ENCODE peak calls at places on chromosomes 3 and 15, in ten cellular contexts. One of them, this sample, is unnamed.
A peak's percentile ranks its signal among the peaks of the same experiment; 100 is the strongest.

GRCh38 chr3:13594146-13594545 is 45.2 kb downstream of the FBLN2 start:
- DNase-seq in Caki2: no peak
- DNase-seq in stimulated activated CD8-positive, alpha-beta memory T cell treated with anti-CD3 and anti-CD28 coated beads, Interleukin-15, amount 100 ng/mL, for 4 hours: no peak
- DNase-seq in HCEC 1CT: no peak
- DNase-seq in activated gamma-delta T cell treated with anti-CD3 and anti-CD28 coated beads, Interleukin-2, amount 50 U/mL, for 16 hours: no peak
- DNase-seq in activated CD8-positive, alpha-beta T cell treated with anti-CD3 and anti-CD28 coated beads, Interleukin-2, amount 10 ng/mL, durations not matched to agents 7 days and 5 days: no peak
- DNase-seq in activated T-cell treated with anti-CD3 and anti-CD28 coated beads for 1 hour: no peak
- DNase-seq in GM04504: no peak
- DNase-seq in lung: no peak
- DNase-seq in CD8-positive, alpha-beta T cell: no peak
- DNase-seq in this sample: no peak

GRCh38 chr3:71160800-71161546 is 422.6 kb downstream of the FOXP1 start:
- DNase-seq in activated CD8-positive, alpha-beta T cell treated with anti-CD3 and anti-CD28 coated beads, Interleukin-2, amount 10 ng/mL, durations not matched to agents 7 days and 5 days: no peak
- DNase-seq in activated T-cell treated with anti-CD3 and anti-CD28 coated beads for 1 hour: no peak
- DNase-seq in HCEC 1CT: peak; percentile 70
- DNase-seq in stimulated activated CD8-positive, alpha-beta memory T cell treated with anti-CD3 and anti-CD28 coated beads, Interleukin-15, amount 100 ng/mL, for 4 hours: no peak
- DNase-seq in Caki2: peak; percentile 90
- DNase-seq in GM04504: no peak
- DNase-seq in lung: no peak
- DNase-seq in activated gamma-delta T cell treated with anti-CD3 and anti-CD28 coated beads, Interleukin-2, amount 50 U/mL, for 16 hours: no peak
- DNase-seq in CD8-positive, alpha-beta T cell: no peak
- DNase-seq in this sample: no peak

GRCh38 chr3:47083786-47084185 is 80.1 kb downstream of the SETD2 start:
- DNase-seq in activated CD8-positive, alpha-beta T cell treated with anti-CD3 and anti-CD28 coated beads, Interleukin-2, amount 10 ng/mL, durations not matched to agents 7 days and 5 days: no peak
- DNase-seq in HCEC 1CT: no peak
- DNase-seq in GM04504: no peak
- DNase-seq in lung: no peak
- DNase-seq in activated gamma-delta T cell treated with anti-CD3 and anti-CD28 coated beads, Interleukin-2, amount 50 U/mL, for 16 hours: no peak
- DNase-seq in activated T-cell treated with anti-CD3 and anti-CD28 coated beads for 1 hour: no peak
- DNase-seq in stimulated activated CD8-positive, alpha-beta memory T cell treated with anti-CD3 and anti-CD28 coated beads, Interleukin-15, amount 100 ng/mL, for 4 hours: no peak
- DNase-seq in CD8-positive, alpha-beta T cell: no peak
- DNase-seq in Caki2: no peak
- DNase-seq in this sample: no peak

GRCh38 chr15:44550256-44550655 is 13.3 kb downstream of the EIF3J start:
- DNase-seq in Caki2: peak; percentile 35
- DNase-seq in GM04504: no peak
- DNase-seq in activated gamma-delta T cell treated with anti-CD3 and anti-CD28 coated beads, Interleukin-2, amount 50 U/mL, for 16 hours: no peak
- DNase-seq in activated T-cell treated with anti-CD3 and anti-CD28 coated beads for 1 hour: no peak
- DNase-seq in HCEC 1CT: peak; percentile 58
- DNase-seq in CD8-positive, alpha-beta T cell: no peak
- DNase-seq in stimulated activated CD8-positive, alpha-beta memory T cell treated with anti-CD3 and anti-CD28 coated beads, Interleukin-15, amount 100 ng/mL, for 4 hours: no peak
- DNase-seq in activated CD8-positive, alpha-beta T cell treated with anti-CD3 and anti-CD28 coated beads, Interleukin-2, amount 10 ng/mL, durations not matched to agents 7 days and 5 days: no peak
- DNase-seq in lung: no peak
- DNase-seq in this sample: no peak

GRCh38 chr15:56537881-56538280 is 72.9 kb upstream of the MNS1 start:
- DNase-seq in Caki2: no peak
- DNase-seq in activated T-cell treated with anti-CD3 and anti-CD28 coated beads for 1 hour: peak; percentile 2
- DNase-seq in activated gamma-delta T cell treated with anti-CD3 and anti-CD28 coated beads, Interleukin-2, amount 50 U/mL, for 16 hours: peak; percentile 48
- DNase-seq in activated CD8-positive, alpha-beta T cell treated with anti-CD3 and anti-CD28 coated beads, Interleukin-2, amount 10 ng/mL, durations not matched to agents 7 days and 5 days: peak; percentile 80
- DNase-seq in GM04504: no peak
- DNase-seq in stimulated activated CD8-positive, alpha-beta memory T cell treated with anti-CD3 and anti-CD28 coated beads, Interleukin-15, amount 100 ng/mL, for 4 hours: peak; percentile 1
- DNase-seq in lung: no peak
- DNase-seq in HCEC 1CT: no peak
- DNase-seq in CD8-positive, alpha-beta T cell: peak; percentile 23
- DNase-seq in this sample: no peak

GRCh38 chr3:71406945-71407629 is 176.4 kb downstream of the FOXP1 start:
- DNase-seq in HCEC 1CT: no peak
- DNase-seq in activated gamma-delta T cell treated with anti-CD3 and anti-CD28 coated beads, Interleukin-2, amount 50 U/mL, for 16 hours: no peak
- DNase-seq in lung: no peak
- DNase-seq in activated T-cell treated with anti-CD3 and anti-CD28 coated beads for 1 hour: no peak
- DNase-seq in activated CD8-positive, alpha-beta T cell treated with anti-CD3 and anti-CD28 coated beads, Interleukin-2, amount 10 ng/mL, durations not matched to agents 7 days and 5 days: no peak
- DNase-seq in CD8-positive, alpha-beta T cell: no peak
- DNase-seq in stimulated activated CD8-positive, alpha-beta memory T cell treated with anti-CD3 and anti-CD28 coated beads, Interleukin-15, amount 100 ng/mL, for 4 hours: no peak
- DNase-seq in GM04504: no peak
- DNase-seq in Caki2: no peak
- DNase-seq in this sample: no peak

GRCh38 chr3:42515391-42515916 is 13.0 kb downstream of the VIPR1 start:
- DNase-seq in activated T-cell treated with anti-CD3 and anti-CD28 coated beads for 1 hour: no peak
- DNase-seq in lung: no peak
- DNase-seq in HCEC 1CT: no peak
- DNase-seq in CD8-positive, alpha-beta T cell: no peak
- DNase-seq in Caki2: no peak
- DNase-seq in activated gamma-delta T cell treated with anti-CD3 and anti-CD28 coated beads, Interleukin-2, amount 50 U/mL, for 16 hours: no peak
- DNase-seq in GM04504: no peak
- DNase-seq in stimulated activated CD8-positive, alpha-beta memory T cell treated with anti-CD3 and anti-CD28 coated beads, Interleukin-15, amount 100 ng/mL, for 4 hours: no peak
- DNase-seq in activated CD8-positive, alpha-beta T cell treated with anti-CD3 and anti-CD28 coated beads, Interleukin-2, amount 10 ng/mL, durations not matched to agents 7 days and 5 days: no peak
- DNase-seq in this sample: no peak

GRCh38 chr3:12973827-12974226 is 99.4 kb downstream of the IQSEC1 start:
- DNase-seq in Caki2: no peak
- DNase-seq in HCEC 1CT: no peak
- DNase-seq in GM04504: no peak
- DNase-seq in activated gamma-delta T cell treated with anti-CD3 and anti-CD28 coated beads, Interleukin-2, amount 50 U/mL, for 16 hours: no peak
- DNase-seq in stimulated activated CD8-positive, alpha-beta memory T cell treated with anti-CD3 and anti-CD28 coated beads, Interleukin-15, amount 100 ng/mL, for 4 hours: no peak
- DNase-seq in activated CD8-positive, alpha-beta T cell treated with anti-CD3 and anti-CD28 coated beads, Interleukin-2, amount 10 ng/mL, durations not matched to agents 7 days and 5 days: no peak
- DNase-seq in CD8-positive, alpha-beta T cell: no peak
- DNase-seq in activated T-cell treated with anti-CD3 and anti-CD28 coated beads for 1 hour: no peak
- DNase-seq in lung: no peak
- DNase-seq in this sample: no peak

GRCh38 chr3:56610669-56611335 is 53.8 kb downstream of the CCDC66 start:
- DNase-seq in GM04504: no peak
- DNase-seq in activated CD8-positive, alpha-beta T cell treated with anti-CD3 and anti-CD28 coated beads, Interleukin-2, amount 10 ng/mL, durations not matched to agents 7 days and 5 days: no peak
- DNase-seq in lung: no peak
- DNase-seq in activated T-cell treated with anti-CD3 and anti-CD28 coated beads for 1 hour: no peak
- DNase-seq in stimulated activated CD8-positive, alpha-beta memory T cell treated with anti-CD3 and anti-CD28 coated beads, Interleukin-15, amount 100 ng/mL, for 4 hours: no peak
- DNase-seq in HCEC 1CT: no peak
- DNase-seq in CD8-positive, alpha-beta T cell: no peak
- DNase-seq in activated gamma-delta T cell treated with anti-CD3 and anti-CD28 coated beads, Interleukin-2, amount 50 U/mL, for 16 hours: no peak
- DNase-seq in Caki2: no peak
- DNase-seq in this sample: no peak

GRCh38 chr15:31437686-31438085 is 111.1 kb downstream of the KLF13 start:
- DNase-seq in stimulated activated CD8-positive, alpha-beta memory T cell treated with anti-CD3 and anti-CD28 coated beads, Interleukin-15, amount 100 ng/mL, for 4 hours: peak; percentile 49
- DNase-seq in Caki2: no peak
- DNase-seq in CD8-positive, alpha-beta T cell: no peak
- DNase-seq in activated gamma-delta T cell treated with anti-CD3 and anti-CD28 coated beads, Interleukin-2, amount 50 U/mL, for 16 hours: peak; percentile 54
- DNase-seq in GM04504: no peak
- DNase-seq in lung: no peak
- DNase-seq in activated T-cell treated with anti-CD3 and anti-CD28 coated beads for 1 hour: no peak
- DNase-seq in HCEC 1CT: no peak
- DNase-seq in activated CD8-positive, alpha-beta T cell treated with anti-CD3 and anti-CD28 coated beads, Interleukin-2, amount 10 ng/mL, durations not matched to agents 7 days and 5 days: peak; percentile 29
- DNase-seq in this sample: no peak

GRCh38 chr3:136070953-136071949 is 105.7 kb downstream of the PPP2R3A start:
- DNase-seq in stimulated activated CD8-positive, alpha-beta memory T cell treated with anti-CD3 and anti-CD28 coated beads, Interleukin-15, amount 100 ng/mL, for 4 hours: no peak
- DNase-seq in activated T-cell treated with anti-CD3 and anti-CD28 coated beads for 1 hour: no peak
- DNase-seq in HCEC 1CT: peak; percentile 51
- DNase-seq in activated CD8-positive, alpha-beta T cell treated with anti-CD3 and anti-CD28 coated beads, Interleukin-2, amount 10 ng/mL, durations not matched to agents 7 days and 5 days: no peak
- DNase-seq in activated gamma-delta T cell treated with anti-CD3 and anti-CD28 coated beads, Interleukin-2, amount 50 U/mL, for 16 hours: no peak
- DNase-seq in GM04504: no peak
- DNase-seq in lung: no peak
- DNase-seq in Caki2: peak; percentile 43
- DNase-seq in CD8-positive, alpha-beta T cell: no peak
- DNase-seq in this sample: peak; percentile 75

GRCh38 chr15:48925714-48926223 is 38.0 kb downstream of the SHC4 start:
- DNase-seq in stimulated activated CD8-positive, alpha-beta memory T cell treated with anti-CD3 and anti-CD28 coated beads, Interleukin-15, amount 100 ng/mL, for 4 hours: no peak
- DNase-seq in HCEC 1CT: peak; percentile 96
- DNase-seq in activated T-cell treated with anti-CD3 and anti-CD28 coated beads for 1 hour: no peak
- DNase-seq in activated gamma-delta T cell treated with anti-CD3 and anti-CD28 coated beads, Interleukin-2, amount 50 U/mL, for 16 hours: no peak
- DNase-seq in GM04504: peak; percentile 70
- DNase-seq in activated CD8-positive, alpha-beta T cell treated with anti-CD3 and anti-CD28 coated beads, Interleukin-2, amount 10 ng/mL, durations not matched to agents 7 days and 5 days: no peak
- DNase-seq in Caki2: peak; percentile 86
- DNase-seq in lung: no peak
- DNase-seq in CD8-positive, alpha-beta T cell: no peak
- DNase-seq in this sample: peak; percentile 73

GRCh38 chr15:52464040-52464439 is 64.6 kb downstream of the MYO5A start:
- DNase-seq in activated CD8-positive, alpha-beta T cell treated with anti-CD3 and anti-CD28 coated beads, Interleukin-2, amount 10 ng/mL, durations not matched to agents 7 days and 5 days: no peak
- DNase-seq in lung: no peak
- DNase-seq in activated T-cell treated with anti-CD3 and anti-CD28 coated beads for 1 hour: no peak
- DNase-seq in HCEC 1CT: no peak
- DNase-seq in CD8-positive, alpha-beta T cell: no peak
- DNase-seq in stimulated activated CD8-positive, alpha-beta memory T cell treated with anti-CD3 and anti-CD28 coated beads, Interleukin-15, amount 100 ng/mL, for 4 hours: no peak
- DNase-seq in activated gamma-delta T cell treated with anti-CD3 and anti-CD28 coated beads, Interleukin-2, amount 50 U/mL, for 16 hours: no peak
- DNase-seq in Caki2: no peak
- DNase-seq in GM04504: no peak
- DNase-seq in this sample: no peak

GRCh38 chr3:59872121-59872520 is 822.3 kb upstream of the CFAP20DC start:
- DNase-seq in activated CD8-positive, alpha-beta T cell treated with anti-CD3 and anti-CD28 coated beads, Interleukin-2, amount 10 ng/mL, durations not matched to agents 7 days and 5 days: no peak
- DNase-seq in activated gamma-delta T cell treated with anti-CD3 and anti-CD28 coated beads, Interleukin-2, amount 50 U/mL, for 16 hours: no peak
- DNase-seq in activated T-cell treated with anti-CD3 and anti-CD28 coated beads for 1 hour: no peak
- DNase-seq in GM04504: no peak
- DNase-seq in HCEC 1CT: no peak
- DNase-seq in CD8-positive, alpha-beta T cell: no peak
- DNase-seq in stimulated activated CD8-positive, alpha-beta memory T cell treated with anti-CD3 and anti-CD28 coated beads, Interleukin-15, amount 100 ng/mL, for 4 hours: no peak
- DNase-seq in Caki2: no peak
- DNase-seq in lung: no peak
- DNase-seq in this sample: peak; percentile 24

GRCh38 chr15:64751464-64751863 is 23.9 kb downstream of the RBPMS2 start:
- DNase-seq in activated gamma-delta T cell treated with anti-CD3 and anti-CD28 coated beads, Interleukin-2, amount 50 U/mL, for 16 hours: no peak
- DNase-seq in GM04504: no peak
- DNase-seq in lung: no peak
- DNase-seq in activated T-cell treated with anti-CD3 and anti-CD28 coated beads for 1 hour: no peak
- DNase-seq in stimulated activated CD8-positive, alpha-beta memory T cell treated with anti-CD3 and anti-CD28 coated beads, Interleukin-15, amount 100 ng/mL, for 4 hours: no peak
- DNase-seq in activated CD8-positive, alpha-beta T cell treated with anti-CD3 and anti-CD28 coated beads, Interleukin-2, amount 10 ng/mL, durations not matched to agents 7 days and 5 days: no peak
- DNase-seq in CD8-positive, alpha-beta T cell: no peak
- DNase-seq in Caki2: no peak
- DNase-seq in HCEC 1CT: no peak
- DNase-seq in this sample: peak; percentile 30